ENCODE peak calls at places on chromosomes 1 and 21, in ten cellular contexts. K is right atrium auricular region, P is Caco-2, G is fibroblast of lung, D is pancreas, Q is lower lobe of right lung, I is A549, J is heart right ventricle, C is fibroblast of pulmonary artery, A is A673. W is an unnamed sample.

GRCh38 chr1:220044683-220045355 is 1.5 kb downstream of the EPRS1 start:
- DNase-seq in A (no peak), C (no peak), P (no peak), G (peak), J (no peak), K (no peak), D (no peak), I (no peak), Q (no peak), W (no peak)

GRCh38 chr1:101407505-101408211 is 170.8 kb downstream of the S1PR1 start:
- DNase-seq in A (no peak), J (no peak), Q (no peak), K (no peak), G (no peak), P (no peak), C (no peak), I (no peak), D (no peak), W (peak)

GRCh38 chr1:197222780-197223179 is 45.3 kb upstream of the CRB1 start:
- DNase-seq in P (no peak), G (no peak), J (no peak), K (no peak), D (no peak), I (no peak), Q (no peak), A (no peak), C (no peak), W (no peak)

GRCh38 chr1:162016616-162017015 is 7.1 kb downstream of the OLFML2B start:
- DNase-seq in K (no peak), D (no peak), Q (no peak), J (no peak), I (no peak), P (no peak), C (no peak), A (no peak), G (no peak), W (no peak)

GRCh38 chr1:243493156-243494129 is 237.6 kb downstream of the SDCCAG8 start:
- DNase-seq in C (peak), I (no peak), D (no peak), J (no peak), P (no peak), K (no peak), A (peak), Q (no peak), G (peak), W (no peak)

GRCh38 chr21:36297938-36298572 is 21.9 kb upstream of the MORC3 start:
- DNase-seq in G (no peak), I (no peak), A (no peak), P (peak), Q (peak), J (no peak), C (no peak), D (no peak), K (peak), W (peak)

GRCh38 chr1:45929257-45929687 is 125.9 kb downstream of the MAST2 start:
- DNase-seq in A (peak), K (no peak), C (peak), G (peak), D (no peak), J (no peak), Q (no peak), I (peak), P (no peak), W (no peak)

GRCh38 chr21:41066086-41066938 is 101.6 kb upstream of the BACE2 start:
- DNase-seq in J (peak), A (no peak), Q (no peak), P (no peak), C (no peak), D (no peak), K (no peak), I (no peak), G (no peak), W (no peak)

GRCh38 chr1:227521782-227522181 is 41.6 kb upstream of the ZNF678 start:
- DNase-seq in I (no peak), Q (no peak), K (no peak), P (no peak), G (no peak), C (no peak), A (no peak), J (no peak), D (no peak), W (no peak)

GRCh38 chr1:11364170-11364569 is 91.2 kb downstream of the UBIAD1 start:
- DNase-seq in C (no peak), G (no peak), P (no peak), J (no peak), Q (no peak), D (no peak), I (no peak), A (no peak), K (no peak), W (no peak)

GRCh38 chr1:224735159-224735558 is 119.0 kb downstream of the CNIH3 start:
- DNase-seq in G (no peak), J (no peak), I (no peak), K (no peak), A (no peak), Q (no peak), C (no peak), P (no peak), D (no peak), W (no peak)

GRCh38 chr1:27038020-27038419 is 25.4 kb upstream of the TENT5B start:
- DNase-seq in A (no peak), G (no peak), I (no peak), C (no peak), D (no peak), K (no peak), J (no peak), P (no peak), Q (no peak), W (no peak)

GRCh38 chr1:156659672-156659993 is 17.6 kb downstream of the NES start:
- DNase-seq in G (no peak), I (no peak), D (no peak), J (no peak), P (no peak), K (no peak), C (no peak), Q (no peak), A (no peak), W (no peak)

GRCh38 chr1:110765640-110766335 is 91.0 kb upstream of the KCNA3 start:
- DNase-seq in D (no peak), G (peak), C (peak), Q (no peak), A (peak), J (no peak), I (peak), K (no peak), P (no peak), W (peak)

GRCh38 chr1:1122981-1123480 is 7.1 kb upstream of the C1orf159 start:
- DNase-seq in K (no peak), D (no peak), I (peak), C (peak), Q (peak), J (no peak), G (no peak), A (peak), P (no peak), W (no peak)

GRCh38 chr21:15233611-15234010 is 168.8 kb upstream of the NRIP1 start:
- DNase-seq in A (no peak), D (no peak), I (no peak), J (no peak), Q (no peak), P (no peak), C (no peak), G (no peak), K (no peak), W (no peak)

GRCh38 chr21:46021398-46021797 is 39.8 kb downstream of the COL6A1 start:
- DNase-seq in D (no peak), G (no peak), J (no peak), K (no peak), I (no peak), C (no peak), A (no peak), P (no peak), Q (no peak), W (no peak)

GRCh38 chr1:205913451-205914204 is 29.6 kb downstream of the SLC26A9 start:
- DNase-seq in J (peak), K (peak), A (peak), G (peak), C (peak), D (no peak), Q (peak), P (peak), I (no peak), W (no peak)

GRCh38 chr1:214603819-214604252 is 841 bp downstream of the CENPF start:
- DNase-seq in I (peak), Q (no peak), A (peak), J (no peak), P (no peak), D (no peak), C (no peak), K (no peak), G (no peak), W (no peak)

GRCh38 chr1:151458936-151459330 is 361 bp downstream of the POGZ start:
- DNase-seq in C (peak), Q (peak), K (peak), J (peak), G (peak), P (peak), A (peak), I (peak), D (peak), W (no peak)

GRCh38 chr1:155081472-155082300 is 3.0 kb downstream of the EFNA3 start:
- DNase-seq in G (no peak), I (no peak), P (no peak), K (no peak), C (no peak), Q (no peak), D (no peak), A (no peak), J (peak), W (no peak)
- H3K4me3 ChIP-seq in G (no peak), I (peak), P (peak), K (peak), C (no peak), Q (peak), D (no peak), A (peak), J (peak), W (no peak)

GRCh38 chr1:150268706-150269403 is at the start of gene APH1A:
- DNase-seq in G (peak), K (peak), A (peak), P (peak), C (peak), Q (peak), I (peak), D (peak), J (peak), W (peak)
- TF ChIP-seq CTCF in G (no peak), K (no peak), A (no peak), P (no peak), C (no peak), Q (no peak), I (no peak), D (no peak), J (no peak), W (no peak)

GRCh38 chr1:103457856-103458255 is 67.6 kb upstream of the RNPC3 start:
- DNase-seq in C (no peak), J (no peak), D (no peak), A (no peak), G (no peak), I (no peak), K (no peak), P (no peak), Q (no peak), W (no peak)
- H3K4me3 ChIP-seq in C (no peak), J (no peak), D (no peak), A (no peak), G (no peak), I (no peak), K (no peak), P (no peak), Q (no peak), W (no peak)

GRCh38 chr21:31731112-31731801 is 661 bp downstream of the SCAF4 start:
- DNase-seq in J (peak), A (peak), D (peak), I (peak), Q (peak), C (no peak), K (no peak), G (peak), P (peak), W (no peak)
- TF ChIP-seq CTCF in J (peak), A (no peak), D (no peak), I (no peak), Q (no peak), C (no peak), K (no peak), G (no peak), P (no peak), W (peak)

GRCh38 chr1:153697191-153697872 is 18.8 kb downstream of the NPR1 start:
- DNase-seq in J (peak), Q (no peak), K (peak), G (peak), C (peak), I (no peak), A (no peak), P (peak), D (no peak), W (no peak)
- H3K4me3 ChIP-seq in J (no peak), Q (no peak), K (no peak), G (no peak), C (no peak), I (no peak), A (no peak), P (no peak), D (no peak), W (no peak)

DNA sequence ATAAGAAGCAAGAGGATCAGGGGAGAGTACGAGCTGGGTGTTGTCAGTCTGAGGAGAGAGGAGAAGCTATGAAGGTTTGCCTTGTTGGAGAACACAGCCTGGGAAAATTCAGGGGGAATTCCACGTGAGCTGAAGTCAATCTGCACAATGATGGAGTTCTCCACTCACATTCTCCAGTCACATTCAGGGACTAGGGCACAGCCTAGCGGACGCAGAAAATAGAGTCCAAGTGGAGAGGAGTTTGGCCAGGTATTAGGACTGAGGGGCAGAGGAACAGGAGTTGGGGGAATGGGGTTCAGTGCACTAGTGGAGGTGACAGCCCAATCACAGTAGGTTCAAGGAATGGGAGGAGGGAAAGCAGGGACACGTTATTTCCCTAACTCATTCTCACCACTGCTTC is 124.0 kb downstream of the KCNH1 start:
- DNase-seq in Q (no peak), I (no peak), D (no peak), P (no peak), A (no peak), J (no peak), G (no peak), C (no peak), K (no peak), W (no peak)
- TF ChIP-seq CTCF in Q (no peak), I (no peak), D (no peak), P (no peak), A (peak), J (no peak), G (no peak), C (no peak), K (no peak), W (no peak)